ENCODE peak calls at places on chromosomes 7 and 10, in eight cellular contexts. B is OCI-LY7; U is WTC11; P is CD4-positive, alpha-beta T cell; J is bronchial epithelial cell; G is left lung; W is fibroblast of mammary gland; L is H9. E is an unnamed sample.

GRCh38 chr10:87761892-87762291 is 56.1 kb downstream of the ATAD1 start:
- DNase-seq in W (peak), L (no peak), B (no peak), U (no peak), J (peak), G (no peak), P (no peak), E (no peak)

GRCh38 chr7:129525225-129525862 is 23.0 kb downstream of the SMKR1 start:
- DNase-seq in P (no peak), L (no peak), W (no peak), U (no peak), J (no peak), B (no peak), G (no peak), E (no peak)

GRCh38 chr7:121379930-121380329 is 16.2 kb downstream of the FAM3C start:
- DNase-seq in W (no peak), B (no peak), U (no peak), P (no peak), G (no peak), L (no peak), J (no peak), E (no peak)

GRCh38 chr7:523436-524336 is 4.0 kb upstream of the PDGFA start:
- DNase-seq in L (no peak), G (no peak), U (no peak), J (no peak), P (no peak), B (no peak), W (no peak), E (no peak)

GRCh38 chr10:79356104-79356503 is 8.8 kb downstream of the PPIF start:
- DNase-seq in W (no peak), U (no peak), G (no peak), B (no peak), L (peak), J (no peak), P (no peak), E (no peak)

GRCh38 chr7:138226001-138226476 is 149.8 kb downstream of the AKR1D1 start:
- DNase-seq in J (no peak), U (no peak), W (no peak), B (no peak), L (no peak), G (no peak), P (no peak), E (no peak)

GRCh38 chr10:84938117-84938905 is 609.9 kb downstream of the CCSER2 start:
- DNase-seq in B (no peak), J (no peak), W (no peak), G (no peak), P (no peak), L (no peak), U (no peak), E (no peak)

GRCh38 chr7:84337386-84337785 is 142.8 kb upstream of the SEMA3A start:
- DNase-seq in J (peak), G (no peak), B (no peak), P (no peak), U (no peak), W (peak), L (no peak), E (no peak)

GRCh38 chr7:79453558-79454324 is at the start of gene MAGI2:
- DNase-seq in L (peak), B (no peak), W (peak), U (peak), G (peak), P (no peak), J (peak), E (peak)

GRCh38 chr10:76492026-76492425 is 1060.6 kb downstream of the LRMDA start:
- DNase-seq in J (peak), U (no peak), W (peak), G (no peak), B (no peak), L (no peak), P (no peak), E (no peak)

GRCh38 chr10:125742465-125742864 is 23.0 kb downstream of the EDRF1 start:
- DNase-seq in B (peak), J (peak), L (no peak), P (no peak), W (peak), U (no peak), G (no peak), E (no peak)

GRCh38 chr7:47852330-47853245 is 95.7 kb downstream of the PKD1L1 start:
- DNase-seq in U (peak), L (peak), G (no peak), J (peak), B (peak), P (no peak), W (peak), E (no peak)

GRCh38 chr7:77935652-77936348 is 137.2 kb downstream of the PHTF2 start:
- DNase-seq in W (peak), G (no peak), U (no peak), B (peak), L (no peak), J (peak), P (no peak), E (no peak)

GRCh38 chr10:100808851-100809250 is 63.5 kb downstream of the PAX2 start:
- DNase-seq in P (no peak), L (no peak), W (no peak), B (no peak), U (no peak), J (no peak), G (no peak), E (peak)

GRCh38 chr7:83150310-83150709 is 12.4 kb downstream of the PCLO start:
- DNase-seq in P (no peak), J (no peak), W (no peak), B (no peak), U (no peak), L (no peak), G (no peak), E (no peak)

GRCh38 chr10:944034-944831 is 12.7 kb upstream of the LARP4B start:
- DNase-seq in P (peak), W (peak), B (no peak), L (no peak), U (no peak), G (peak), J (peak), E (no peak)

GRCh38 chr10:97612386-97612785 is 20.9 kb downstream of the MORN4 start:
- DNase-seq in G (no peak), U (no peak), P (no peak), W (peak), L (peak), B (peak), J (peak), E (no peak)

GRCh38 chr7:137642467-137642866 is 204.3 kb downstream of the DGKI start:
- DNase-seq in W (peak), L (no peak), P (no peak), J (no peak), U (no peak), B (no peak), G (no peak), E (no peak)

GRCh38 chr7:137882261-137882668 is 35.5 kb upstream of the DGKI start:
- DNase-seq in L (no peak), P (no peak), U (no peak), B (no peak), W (peak), G (peak), J (peak), E (no peak)

GRCh38 chr10:11286261-11286989 is 268.8 kb downstream of the CELF2 start:
- DNase-seq in G (no peak), J (no peak), P (no peak), U (no peak), W (no peak), B (no peak), L (no peak), E (no peak)

GRCh38 chr7:82183633-82184032 is 259.9 kb downstream of the CACNA2D1 start:
- DNase-seq in U (no peak), W (peak), P (no peak), L (no peak), J (peak), G (no peak), B (no peak), E (no peak)

GRCh38 chr10:124715479-124715878 is 28.7 kb downstream of the FAM53B start:
- DNase-seq in L (no peak), W (no peak), G (no peak), P (no peak), U (no peak), B (no peak), J (no peak), E (no peak)

DNA sequence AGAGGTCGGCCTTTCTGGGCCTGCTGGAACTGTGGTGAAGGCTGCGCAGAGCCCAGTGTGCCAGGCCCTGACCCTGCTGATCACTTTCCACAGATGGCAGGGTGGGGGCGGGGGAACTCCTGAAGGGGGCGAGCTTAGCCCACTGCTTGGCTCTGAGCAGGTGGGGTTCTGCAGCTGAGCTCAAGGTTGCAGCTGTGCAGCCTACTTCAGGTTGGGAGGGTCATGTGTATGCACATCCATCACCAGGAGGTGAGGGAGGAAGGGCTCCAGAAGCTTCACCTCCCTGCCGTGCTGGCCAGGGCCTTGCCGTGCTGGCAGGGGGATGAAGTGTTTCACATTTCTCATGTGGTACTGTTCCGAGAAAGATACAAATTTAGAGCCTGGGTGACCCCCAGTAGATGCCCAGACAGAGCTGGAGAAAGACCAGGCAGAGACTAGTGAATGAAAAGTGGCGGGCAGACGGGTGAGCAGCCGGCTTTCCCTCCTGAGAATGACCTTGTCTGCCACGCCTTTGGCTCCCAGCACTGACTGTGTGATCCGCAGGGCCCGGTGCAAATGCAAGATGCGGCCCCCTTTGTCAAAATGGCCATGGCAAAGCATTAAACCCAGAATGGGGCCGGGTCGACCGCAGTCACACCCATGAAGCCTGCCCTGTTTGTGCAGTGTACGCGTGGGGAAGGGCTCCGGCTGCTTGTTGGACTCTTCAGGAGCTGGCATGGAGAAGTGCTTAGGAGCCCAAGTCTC is 25.2 kb downstream of the FAM241B start:
- DNase-seq in U (no peak), W (no peak), L (no peak), B (no peak), P (no peak), J (no peak), G (no peak), E (peak)
- TF ChIP-seq CTCF in U (no peak), W (no peak), L (peak), B (no peak), P (no peak), J (no peak), G (no peak), E (no peak)

GRCh38 chr10:104300736-104301292 is 31.8 kb downstream of the GSTO2 start:
- DNase-seq in W (peak), L (no peak), P (no peak), B (peak), G (no peak), J (peak), U (no peak), E (no peak)
- TF ChIP-seq CTCF in W (no peak), L (no peak), P (no peak), B (no peak), G (no peak), J (no peak), U (no peak), E (peak)

DNA sequence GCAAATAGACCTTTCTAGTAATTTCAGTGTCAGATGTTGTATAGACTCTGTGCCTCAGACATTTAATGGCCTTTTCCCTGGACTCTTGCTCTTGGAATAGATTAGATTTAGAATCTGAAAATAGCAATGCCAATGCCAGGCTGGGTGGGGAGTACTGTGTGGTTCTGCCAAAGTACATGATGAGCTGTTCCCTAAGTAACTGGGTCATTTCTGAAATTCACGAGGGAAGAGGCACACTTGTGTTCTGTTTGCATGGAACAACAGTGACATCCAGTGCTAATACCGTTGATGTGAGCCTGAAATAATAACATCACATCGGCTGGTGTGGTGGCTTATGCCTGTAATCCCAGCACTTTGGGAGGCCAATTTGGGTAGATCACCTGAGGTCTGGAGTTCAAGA is 119.1 kb downstream of the MBL2 start:
- DNase-seq in G (no peak), J (no peak), P (no peak), W (no peak), U (no peak), L (no peak), B (no peak), E (no peak)
- TF ChIP-seq CTCF in G (no peak), J (no peak), P (no peak), W (no peak), U (no peak), L (no peak), B (no peak), E (peak)

GRCh38 chr7:20744913-20745587 is 41.6 kb downstream of the SP8 start:
- DNase-seq in B (no peak), W (no peak), P (no peak), J (peak), U (no peak), L (no peak), G (no peak), E (no peak)
- TF ChIP-seq CTCF in B (peak), W (no peak), P (no peak), J (peak), U (no peak), L (peak), G (no peak), E (no peak)

DNA sequence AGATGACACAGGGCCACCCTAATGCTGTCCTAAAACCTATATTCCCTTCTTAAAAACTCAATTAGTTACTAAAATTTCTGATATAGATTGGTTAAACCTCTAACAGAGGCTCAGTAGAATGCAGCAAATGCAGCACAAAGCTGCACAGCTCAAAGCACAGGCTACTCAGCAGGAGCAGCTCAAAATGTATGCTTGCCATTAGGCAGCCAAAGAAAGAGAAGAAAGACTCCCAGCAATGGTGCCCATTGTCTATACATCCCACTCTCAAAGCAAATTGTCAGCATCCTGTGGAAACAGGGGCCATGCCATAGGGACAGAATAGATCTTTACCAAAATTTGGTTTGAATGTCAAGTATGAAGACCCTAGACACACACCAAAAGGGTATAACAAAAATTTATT is 73.5 kb downstream of the TFPI2 start:
- DNase-seq in J (no peak), G (no peak), L (no peak), U (no peak), B (no peak), W (no peak), P (no peak), E (no peak)
- TF ChIP-seq CTCF in J (no peak), G (no peak), L (no peak), U (no peak), B (no peak), W (no peak), P (no peak), E (no peak)

GRCh38 chr10:102229810-102230263 is 3.7 kb downstream of the ELOVL3 start:
- DNase-seq in J (peak), B (peak), G (peak), L (peak), W (peak), P (peak), U (peak), E (no peak)

GRCh38 chr10:102222798-102223197 is 3.3 kb upstream of the ELOVL3 start:
- DNase-seq in G (no peak), U (no peak), B (no peak), J (no peak), L (no peak), P (no peak), W (no peak), E (no peak)

GRCh38 chr10:102226542-102226870 is 407 bp downstream of the ELOVL3 start:
- DNase-seq in B (no peak), G (no peak), J (no peak), L (no peak), W (no peak), U (no peak), P (no peak), E (no peak)

GRCh38 chr10:102227050-102227449 is 951 bp downstream of the ELOVL3 start:
- DNase-seq in W (peak), U (no peak), J (peak), G (no peak), B (no peak), L (no peak), P (no peak), E (no peak)

GRCh38 chr10:102225646-102226541 is at the start of gene ELOVL3:
- DNase-seq in J (peak), U (peak), B (peak), P (peak), L (peak), W (peak), G (peak), E (peak)
- TF ChIP-seq CTCF in J (no peak), U (no peak), B (no peak), P (no peak), L (no peak), W (no peak), G (peak), E (no peak)

GRCh38 chr10:96124230-96125141 is 5.6 kb upstream of the ZNF518A start:
- DNase-seq in L (peak), J (peak), G (peak), B (peak), P (no peak), W (peak), U (peak), E (no peak)
- TF ChIP-seq CTCF in L (no peak), J (no peak), G (no peak), B (no peak), P (no peak), W (no peak), U (no peak), E (no peak)

GRCh38 chr10:48616436-48616835 is 11.6 kb upstream of the ARHGAP22 start:
- DNase-seq in W (no peak), P (no peak), U (no peak), L (no peak), G (no peak), J (no peak), B (no peak), E (no peak)

GRCh38 chr10:48613015-48613414 is 8.1 kb upstream of the ARHGAP22 start:
- DNase-seq in G (no peak), P (no peak), J (no peak), L (no peak), B (no peak), U (no peak), W (peak), E (no peak)

GRCh38 chr10:48611133-48611532 is 6.3 kb upstream of the ARHGAP22 start:
- DNase-seq in P (no peak), B (no peak), W (no peak), U (no peak), J (no peak), L (no peak), G (no peak), E (no peak)

GRCh38 chr10:48612241-48612943 is 7.5 kb upstream of the ARHGAP22 start:
- DNase-seq in B (no peak), L (no peak), J (no peak), W (no peak), P (no peak), G (no peak), U (no peak), E (no peak)

GRCh38 chr10:48614481-48615383 is 9.9 kb upstream of the ARHGAP22 start:
- DNase-seq in B (no peak), P (no peak), L (no peak), J (peak), G (no peak), U (no peak), W (peak), E (no peak)
- TF ChIP-seq CTCF in B (peak), P (no peak), L (peak), J (peak), G (no peak), U (no peak), W (peak), E (peak)

GRCh38 chr10:17200035-17200884 is 1.2 kb downstream of the TRDMT1 start:
- DNase-seq in W (peak), J (no peak), L (no peak), B (peak), P (no peak), U (no peak), G (no peak), E (no peak)

GRCh38 chr10:17199351-17199804 is 2.1 kb downstream of the TRDMT1 start:
- DNase-seq in W (peak), B (no peak), L (no peak), U (no peak), J (no peak), P (no peak), G (no peak), E (no peak)

GRCh38 chr10:17202506-17202905 is 1.0 kb upstream of the TRDMT1 start:
- DNase-seq in U (no peak), B (no peak), L (no peak), P (no peak), W (no peak), J (no peak), G (no peak), E (no peak)

GRCh38 chr10:17201165-17202013 is at the start of gene TRDMT1:
- DNase-seq in U (peak), W (peak), L (peak), J (peak), B (peak), G (peak), P (peak), E (peak)

GRCh38 chr10:17200885-17201164 is 647 bp downstream of the TRDMT1 start:
- DNase-seq in W (peak), L (no peak), G (peak), P (peak), J (peak), B (peak), U (no peak), E (no peak)
- TF ChIP-seq CTCF in W (no peak), L (no peak), G (no peak), P (peak), J (no peak), B (peak), U (no peak), E (peak)

E was measured in chondrocyte.